ENCODE peak calls at places on chromosomes 4 and X, in six cellular contexts. E, T, D, U, M and O are unnamed samples.

GRCh38 chr4:101349346-101350064 is 2.2 kb upstream of the PPP3CA start:
- DNase-seq in D (peak), M (peak), T (no peak), U (peak), E (no peak), O (no peak)

GRCh38 chrX:134810211-134810610 is 151.9 kb upstream of the PLAC1 start:
- DNase-seq in D (no peak), M (no peak), E (no peak), T (no peak), U (peak), O (no peak)

GRCh38 chr4:113872426-113873260 is 106.8 kb downstream of the ARSJ start:
- DNase-seq in D (no peak), U (peak), M (no peak), E (no peak), T (no peak), O (no peak)

GRCh38 chrX:150508461-150509367 is 59.7 kb upstream of the MTM1 start:
- DNase-seq in D (no peak), E (no peak), T (peak), M (peak), U (no peak), O (no peak)

GRCh38 chrX:31580726-31581125 is 508.9 kb upstream of the FTHL17 start:
- DNase-seq in E (no peak), M (no peak), D (no peak), T (no peak), U (peak), O (no peak)

GRCh38 chrX:51242212-51242611 is 90.4 kb upstream of the NUDT10 start:
- DNase-seq in T (no peak), E (no peak), M (no peak), U (no peak), D (no peak), O (no peak)

GRCh38 chrX:7235071-7235470 is 87.1 kb upstream of the PUDP start:
- DNase-seq in D (no peak), U (no peak), M (no peak), E (no peak), T (no peak), O (no peak)

GRCh38 chrX:7941390-7942042 is 14.3 kb upstream of the PNPLA4 start:
- DNase-seq in T (no peak), U (no peak), M (no peak), E (peak), D (no peak), O (no peak)

GRCh38 chr4:153838564-153838963 is 49.7 kb upstream of the SFRP2 start:
- DNase-seq in E (no peak), U (no peak), D (no peak), M (no peak), T (no peak), O (no peak)

GRCh38 chrX:111585337-111585736 is 73.9 kb downstream of the SERTM2 start:
- DNase-seq in E (no peak), M (no peak), U (no peak), D (no peak), T (no peak), O (no peak)

GRCh38 chr4:119873132-119873531 is 193.5 kb downstream of the MAD2L1 start:
- DNase-seq in T (no peak), U (no peak), M (no peak), D (no peak), E (no peak), O (no peak)

GRCh38 chr4:155854597-155855226 is 11.4 kb downstream of the ASIC5 start:
- DNase-seq in E (no peak), U (no peak), M (no peak), T (no peak), D (no peak), O (no peak)

GRCh38 chr4:2412534-2412884 is 5.9 kb downstream of the ZFYVE28 start:
- DNase-seq in T (no peak), E (no peak), M (no peak), D (no peak), U (no peak), O (no peak)

GRCh38 chrX:1476682-1477081 is 24.0 kb upstream of the ASMTL start:
- DNase-seq in M (no peak), D (no peak), U (no peak), E (no peak), T (no peak), O (no peak)

GRCh38 chrX:30533261-30533660 is 44.3 kb downstream of the TASL start:
- DNase-seq in T (no peak), U (no peak), M (no peak), E (no peak), D (no peak), O (no peak)

GRCh38 chrX:2442694-2443093 is 58.1 kb downstream of the DHRSX start:
- DNase-seq in T (no peak), M (no peak), D (no peak), U (no peak), E (no peak), O (no peak)

GRCh38 chr4:147596976-147597375 is 20.2 kb upstream of the TMEM184C start:
- DNase-seq in U (peak), D (no peak), T (no peak), E (no peak), M (no peak), O (no peak)

GRCh38 chr4:169649545-169650226 is 29.3 kb downstream of the CLCN3 start:
- DNase-seq in U (no peak), E (no peak), M (no peak), D (no peak), T (no peak), O (no peak)

GRCh38 chr4:7978489-7978888 is 38.8 kb upstream of the AFAP1 start:
- DNase-seq in D (no peak), U (peak), E (no peak), M (no peak), T (no peak), O (no peak)

GRCh38 chr4:39032218-39033085 is at the start of gene TMEM156:
- DNase-seq in T (no peak), M (no peak), E (peak), U (no peak), D (no peak), O (no peak)

GRCh38 chr4:2359591-2360390 is 58.7 kb downstream of the ZFYVE28 start:
- DNase-seq in E (no peak), U (no peak), M (no peak), D (peak), T (no peak), O (no peak)